ENCODE peak calls at places on chromosome 13, in seven cellular contexts. K is fibroblast of lung, O is GM23338, L is neural progenitor cell, A is SK-N-SH, M is GM23248, N is astrocyte. D is an unnamed sample.

GRCh38 chr13:31162151-31163008 is 676 bp upstream of the HSPH1 start:
- DNase-seq in K (peak; percentile 98), O (peak; percentile 98), L (peak; percentile 98), A (peak; percentile 89), M (peak; percentile 99), N (peak; percentile 98), D (peak; percentile 98)

GRCh38 chr13:20669162-20669561 is 34.3 kb upstream of the IL17D start:
- DNase-seq in K (no peak), O (no peak), L (no peak), A (no peak), M (no peak), N (no peak), D (no peak)

GRCh38 chr13:109500146-109500773 is 286.1 kb downstream of the IRS2 start:
- DNase-seq in K (peak; percentile 13), O (peak; percentile 41), L (peak; percentile 43), A (peak; percentile 72), M (no peak), N (no peak), D (no peak)

GRCh38 chr13:97749174-97749573 is 204.3 kb upstream of the IPO5 start:
- DNase-seq in K (peak; percentile 12), O (peak; percentile 15), L (no peak), A (no peak), M (peak; percentile 27), N (peak; percentile 2), D (peak; percentile 61)

GRCh38 chr13:66887088-66887487 is 343.0 kb downstream of the PCDH9 start:
- DNase-seq in K (peak; percentile 83), O (no peak), L (no peak), A (peak; percentile 8), M (no peak), N (peak; percentile 78), D (peak; percentile 65)

GRCh38 chr13:59531571-59532091 is 632.1 kb downstream of the DIAPH3 start:
- DNase-seq in K (peak; percentile 87), O (peak; percentile 64), L (peak; percentile 30), A (no peak), M (peak; percentile 67), N (peak; percentile 82), D (no peak)

GRCh38 chr13:49810464-49810824 is 18.0 kb upstream of the KPNA3 start:
- DNase-seq in K (no peak), O (no peak), L (no peak), A (no peak), M (no peak), N (no peak), D (no peak)

GRCh38 chr13:109610517-109610916 is 175.9 kb downstream of the IRS2 start:
- DNase-seq in K (no peak), O (peak; percentile 60), L (peak; percentile 50), A (peak; percentile 11), M (peak; percentile 20), N (no peak), D (peak; percentile 60)

GRCh38 chr13:29958476-29958875 is 108.1 kb upstream of the UBL3 start:
- DNase-seq in K (no peak), O (no peak), L (no peak), A (no peak), M (no peak), N (no peak), D (no peak)

GRCh38 chr13:23928985-23929384 is 31.7 kb upstream of the C1QTNF9B start:
- DNase-seq in K (peak; percentile 93), O (no peak), L (no peak), A (peak; percentile 9), M (peak; percentile 86), N (peak; percentile 92), D (no peak)

GRCh38 chr13:19961924-19962323 is 3.4 kb downstream of the ZMYM2 start:
- DNase-seq in K (no peak), O (no peak), L (no peak), A (no peak), M (no peak), N (no peak), D (no peak)

GRCh38 chr13:81320516-81320915 is 979.6 kb upstream of the SPRY2 start:
- DNase-seq in K (no peak), O (no peak), L (no peak), A (no peak), M (no peak), N (no peak), D (no peak)

GRCh38 chr13:22235950-22236290 is 565.0 kb downstream of the FGF9 start:
- DNase-seq in K (no peak), O (peak; percentile 74), L (peak; percentile 58), A (no peak), M (no peak), N (no peak), D (no peak)

GRCh38 chr13:41458939-41459753 is 1.8 kb downstream of the RGCC start:
- DNase-seq in K (peak; percentile 29), O (peak; percentile 70), L (peak; percentile 22), A (peak; percentile 32), M (peak; percentile 84), N (no peak), D (peak; percentile 88)

GRCh38 chr13:109309625-109310363 is 476.6 kb downstream of the IRS2 start:
- DNase-seq in K (no peak), O (no peak), L (no peak), A (no peak), M (no peak), N (no peak), D (no peak)

GRCh38 chr13:111929036-111929616 is 137.8 kb upstream of the SOX1 start:
- DNase-seq in K (no peak), O (no peak), L (no peak), A (no peak), M (no peak), N (no peak), D (no peak)

GRCh38 chr13:54890976-54891375 is 1862.4 kb downstream of the OLFM4 start:
- DNase-seq in K (no peak), O (no peak), L (no peak), A (no peak), M (no peak), N (no peak), D (no peak)

GRCh38 chr13:28659611-28659970 is 661 bp downstream of the POMP start:
- DNase-seq in K (peak; percentile 72), O (no peak), L (no peak), A (no peak), M (peak; percentile 87), N (peak; percentile 64), D (no peak)

GRCh38 chr13:112055032-112055416 is 11.9 kb upstream of the SOX1 start:
- DNase-seq in K (no peak), O (no peak), L (no peak), A (no peak), M (no peak), N (no peak), D (no peak)

GRCh38 chr13:110872034-110872767 is 42.7 kb downstream of the ANKRD10 start:
- DNase-seq in K (no peak), O (no peak), L (no peak), A (no peak), M (no peak), N (no peak), D (no peak)

GRCh38 chr13:35474551-35474950 is 1.9 kb downstream of the MAB21L1 start:
- DNase-seq in K (no peak), O (peak; percentile 28), L (peak; percentile 55), A (no peak), M (peak; percentile 51), N (no peak), D (no peak)

GRCh38 chr13:98915563-98916348 is 62.1 kb downstream of the DOCK9 start:
- DNase-seq in K (peak; percentile 34), O (no peak), L (no peak), A (no peak), M (peak; percentile 12), N (no peak), D (peak; percentile 19)

GRCh38 chr13:106561551-106562170 is 6.3 kb downstream of the ARGLU1 start:
- DNase-seq in K (peak; percentile 64), O (no peak), L (peak; percentile 55), A (no peak), M (no peak), N (peak; percentile 59), D (no peak)

DNA sequence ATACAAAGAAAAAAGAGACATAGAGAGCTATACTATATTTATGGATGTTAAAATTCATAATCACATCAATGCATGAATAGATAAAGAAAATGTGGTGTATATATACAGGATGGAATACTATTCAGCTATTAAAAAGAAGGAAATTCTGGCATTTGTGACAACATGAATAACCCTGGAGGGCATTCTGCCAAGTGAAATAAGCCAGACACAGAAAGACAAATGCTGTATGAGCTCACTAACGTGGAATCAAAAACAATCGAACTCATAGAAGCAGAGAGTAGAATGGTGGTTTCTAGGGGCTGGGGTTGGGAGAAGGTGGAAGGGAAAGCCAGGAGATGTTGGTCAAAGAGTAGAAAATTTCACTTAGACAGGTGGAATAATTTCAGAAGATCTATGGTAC is 24.0 kb downstream of the UTP14C start:
- DNase-seq in K (peak; percentile 25), O (no peak), L (no peak), A (no peak), M (peak; percentile 14), N (no peak), D (no peak)
- H3K4me1 ChIP-seq in K (no peaks in the 10 kb centered on the region), O (peaks cover 14% of the 10 kb centered on the region), L (no peaks in the 10 kb centered on the region), A (peaks cover under 1% of the 10 kb centered on the region), M (no peaks in the 10 kb centered on the region), N (no peaks in the 10 kb centered on the region), D (no peaks in the 10 kb centered on the region)

GRCh38 chr13:46396341-46396740 is 9.3 kb upstream of the RUBCNL start:
- DNase-seq in K (no peak), O (no peak), L (no peak), A (no peak), M (peak; percentile 64), N (no peak), D (no peak)
- H2AFZ ChIP-seq in K (no peak overlapping the region), O (no peak overlapping the region), L (no peak overlapping the region), A (no peak overlapping the region), M (peak overlapping the region; percentile 79), N (no peak overlapping the region), D (no peak overlapping the region)

DNA sequence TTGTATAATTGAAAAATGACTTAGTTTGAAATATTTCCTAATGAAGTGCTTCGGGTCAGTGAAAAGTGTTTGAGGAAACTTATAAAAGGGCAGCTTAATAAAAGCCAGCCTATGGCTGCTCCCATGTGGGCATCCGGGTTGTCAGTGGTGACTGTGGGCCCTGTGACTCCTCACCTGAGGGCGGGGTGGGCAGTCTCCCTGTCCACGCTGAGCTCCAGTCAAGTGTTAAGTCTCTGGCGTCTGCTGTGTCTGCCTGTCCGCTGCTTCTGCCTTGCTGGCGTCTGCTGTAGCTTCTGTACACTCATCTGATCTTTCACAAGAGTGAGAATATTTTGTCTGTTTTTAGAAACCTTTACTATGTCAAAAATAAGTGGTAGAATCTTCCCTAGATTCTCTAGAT is 7.1 kb downstream of the LAMP1 start:
- DNase-seq in K (no peak), O (no peak), L (no peak), A (no peak), M (no peak), N (no peak), D (no peak)
- H3K79me2 ChIP-seq in K (peaks cover 74% of the 10 kb centered on the region), O (peaks cover 96% of the 10 kb centered on the region), L (peaks cover 93% of the 10 kb centered on the region), A (peaks cover 99% of the 10 kb centered on the region), M (peaks cover 100% of the 10 kb centered on the region), N (peaks cover 98% of the 10 kb centered on the region), D (peaks cover 73% of the 10 kb centered on the region)

DNA sequence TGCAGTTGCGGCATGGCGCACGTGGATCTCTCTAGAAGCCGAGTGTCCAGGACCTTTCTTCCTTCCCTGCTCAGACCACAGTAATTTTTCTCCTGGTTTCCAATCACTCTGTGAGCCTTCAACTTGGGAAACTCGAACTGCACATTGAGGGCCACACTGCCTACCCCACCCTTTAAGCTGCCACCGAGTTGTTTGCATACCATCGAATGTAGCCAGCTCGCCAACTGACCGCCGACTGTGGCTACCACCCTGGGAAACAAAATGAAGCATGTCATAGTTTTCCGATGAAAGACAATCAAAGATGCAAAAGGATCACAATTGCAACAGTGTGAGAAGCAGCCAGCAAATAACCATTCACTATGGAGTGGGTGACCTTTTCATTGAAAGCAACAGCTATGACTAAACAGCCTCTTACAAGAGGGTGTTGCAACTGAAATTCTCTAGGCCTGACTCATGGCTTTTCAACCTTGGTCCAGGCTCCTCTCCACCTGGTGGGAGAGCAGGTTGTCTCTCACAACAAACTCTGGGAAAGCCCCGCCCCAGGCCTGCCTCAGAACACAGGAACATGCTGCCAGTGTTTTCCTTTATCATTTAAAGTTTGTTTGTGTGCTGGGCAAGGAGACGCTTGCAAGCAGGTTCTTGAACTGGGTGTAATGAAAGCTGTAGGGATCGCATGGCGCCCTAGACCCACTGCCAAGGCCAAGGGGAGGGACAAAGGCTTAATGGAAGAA is 141.7 kb upstream of the SERP2 start:
- DNase-seq in K (peak; percentile 95), O (peak; percentile 77), L (no peak), A (no peak), M (peak; percentile 95), N (peak; percentile 96), D (no peak)
- H3K4me1 ChIP-seq in K (peaks cover 19% of the 10 kb centered on the region), O (no peaks in the 10 kb centered on the region), L (no peaks in the 10 kb centered on the region), A (peaks cover 1% of the 10 kb centered on the region), M (peaks cover 33% of the 10 kb centered on the region), N (peaks cover 27% of the 10 kb centered on the region), D (no peaks in the 10 kb centered on the region)